ENCODE peak calls at places on chromosome 21, in four cellular contexts. L is stomach, U is lung, T is colonic mucosa. J is an unnamed sample. For H3K27me3 and H3K4me1, the result is how much of the 10 kb centered on the place peaks cover.

GRCh38 chr21:14825405-14826032 is 239.3 kb downstream of the NRIP1 start:
- DNase-seq in L (no peak), U (no peak), T (no peak), J (no peak)

GRCh38 chr21:31880816-31881215 is 8.0 kb downstream of the HUNK start:
- DNase-seq in L (no peak), T (no peak), U (no peak), J (no peak)

GRCh38 chr21:42343101-42343500 is 7.7 kb downstream of the TFF2 start:
- DNase-seq in T (no peak), U (no peak), L (no peak), J (no peak)

GRCh38 chr21:43297411-43297981 is 128.7 kb downstream of the CRYAA start:
- DNase-seq in T (no peak), U (no peak), L (no peak), J (no peak)

GRCh38 chr21:27759091-27759659 is 792.3 kb upstream of the ADAMTS5 start:
- DNase-seq in T (peak), U (peak), L (no peak), J (no peak)

GRCh38 chr21:42425603-42425985 is 21.9 kb downstream of the UBASH3A start:
- DNase-seq in T (no peak), U (no peak), L (no peak), J (no peak)

GRCh38 chr21:27475363-27475955 is 508.6 kb upstream of the ADAMTS5 start:
- DNase-seq in U (no peak), L (no peak), T (no peak), J (no peak)

GRCh38 chr21:41121785-41122415 is 46.1 kb upstream of the BACE2 start:
- DNase-seq in L (peak), U (peak), T (peak), J (peak)

GRCh38 chr21:42560517-42561179 is 47.0 kb downstream of the SLC37A1 start:
- DNase-seq in T (no peak), L (no peak), U (no peak), J (no peak)

GRCh38 chr21:42330380-42331336 is 15.4 kb upstream of the TFF3 start:
- DNase-seq in L (no peak), T (peak), U (no peak), J (no peak)

GRCh38 chr21:32135401-32136363 is 143.2 kb downstream of the MIS18A start:
- DNase-seq in T (no peak), L (no peak), U (no peak), J (no peak)

GRCh38 chr21:30996728-30997127 is 41.5 kb downstream of the KRTAP19-8 start:
- DNase-seq in U (no peak), L (no peak), T (no peak), J (no peak)

GRCh38 chr21:32096411-32096810 is 182.4 kb downstream of the MIS18A start:
- DNase-seq in L (no peak), T (no peak), U (no peak), J (no peak)

GRCh38 chr21:41133896-41134522 is 34.0 kb upstream of the BACE2 start:
- DNase-seq in U (no peak), L (no peak), T (no peak), J (no peak)

GRCh38 chr21:35825370-35825769 is 235.0 kb downstream of the SETD4 start:
- DNase-seq in L (no peak), T (no peak), U (no peak), J (no peak)

GRCh38 chr21:15943009-15943666 is 213.4 kb downstream of the USP25 start:
- DNase-seq in U (no peak), T (no peak), L (no peak), J (no peak)

GRCh38 chr21:31201548-31201947 is 142.5 kb downstream of the TIAM1 start:
- DNase-seq in U (peak), T (no peak), L (no peak), J (no peak)

GRCh38 chr21:42471716-42472330 is 24.2 kb downstream of the RSPH1 start:
- DNase-seq in L (no peak), U (no peak), T (no peak), J (no peak)

GRCh38 chr21:43207868-43208267 is 39.1 kb downstream of the CRYAA start:
- DNase-seq in L (no peak), U (no peak), T (no peak), J (no peak)

GRCh38 chr21:43333301-43334062 is 93.4 kb downstream of the SIK1 start:
- DNase-seq in T (no peak), L (peak), U (peak), J (no peak)

GRCh38 chr21:32782698-32783097 is 11.1 kb upstream of the PAXBP1 start:
- DNase-seq in U (no peak), T (no peak), L (no peak), J (no peak)

GRCh38 chr21:33655591-33656221 is 13.4 kb downstream of the ITSN1 start:
- DNase-seq in T (peak), L (no peak), U (peak), J (no peak)

GRCh38 chr21:27806261-27806660 is 839.4 kb upstream of the ADAMTS5 start:
- DNase-seq in T (no peak), U (no peak), L (no peak), J (no peak)

GRCh38 chr21:25025596-25025995 is 581.7 kb downstream of the MRPL39 start:
- DNase-seq in U (no peak), L (no peak), T (no peak), J (no peak)

GRCh38 chr21:42677339-42678117 is 24.1 kb downstream of the PDE9A start:
- DNase-seq in U (no peak), L (no peak), T (no peak), J (no peak)

GRCh38 chr21:40433575-40433974 is 413.4 kb downstream of the DSCAM start:
- DNase-seq in T (no peak), U (no peak), L (no peak), J (no peak)

DNA sequence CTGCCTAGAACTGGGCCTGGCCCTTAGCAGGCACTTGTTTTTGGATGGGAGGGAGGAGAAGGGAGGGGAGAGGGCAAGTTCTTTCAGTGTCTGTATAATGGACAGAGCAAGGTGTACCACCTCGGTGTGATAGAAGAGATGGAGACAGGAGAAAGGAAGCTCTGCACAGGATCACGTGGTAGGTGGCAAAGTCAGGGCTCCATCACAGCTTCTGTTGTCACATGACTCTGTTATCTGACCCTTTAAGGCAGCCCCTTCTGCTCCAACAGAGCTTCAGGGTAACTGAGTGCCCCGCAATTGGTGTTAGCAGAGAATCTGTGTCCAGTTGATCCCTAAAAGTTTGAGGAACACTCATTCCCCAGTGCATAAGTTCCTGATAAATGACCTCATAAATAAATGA is 16.5 kb upstream of the ETS2 start:
- DNase-seq in U (no peak), T (no peak), L (no peak), J (no peak)
- H3K27ac ChIP-seq in U (no peak), T (peak), L (no peak), J (no peak)

GRCh38 chr21:44727757-44728156 is 16.4 kb upstream of the TSPEAR start:
- DNase-seq in L (no peak), U (no peak), T (no peak), J (no peak)

GRCh38 chr21:44728716-44729115 is 17.3 kb upstream of the TSPEAR start:
- DNase-seq in U (no peak), L (no peak), T (no peak), J (no peak)

GRCh38 chr21:44727321-44727720 is 15.9 kb upstream of the TSPEAR start:
- DNase-seq in U (no peak), L (no peak), T (no peak), J (no peak)

GRCh38 chr21:44724926-44725325 is 13.6 kb upstream of the TSPEAR start:
- DNase-seq in L (no peak), T (no peak), U (no peak), J (no peak)

GRCh38 chr21:44726803-44727202 is 15.4 kb upstream of the TSPEAR start:
- DNase-seq in T (no peak), U (no peak), L (no peak), J (no peak)
- H3K27me3 ChIP-seq in T (under half), U (under half), L (half or more), J (under half)

DNA sequence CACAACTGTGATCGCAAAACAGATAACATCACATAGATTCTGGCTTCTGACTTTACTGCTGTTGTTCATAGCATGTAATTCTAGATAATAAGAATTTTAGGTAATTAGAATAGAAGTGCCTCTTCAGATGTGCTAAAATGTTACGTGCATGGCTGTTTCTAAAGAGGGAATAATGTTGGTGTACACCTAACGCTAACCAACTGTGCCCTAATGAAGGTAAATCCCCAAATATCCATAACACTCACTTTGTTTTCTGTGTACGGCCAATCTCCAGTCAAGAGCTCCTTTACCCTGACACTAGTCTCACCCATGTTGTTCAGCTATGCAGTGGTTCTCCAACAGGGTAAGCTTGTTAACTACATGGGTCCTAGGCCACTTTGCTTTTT is 44.4 kb downstream of the APP start:
- DNase-seq in U (no peak), L (no peak), T (no peak), J (no peak)
- H3K4me1 ChIP-seq in U (under half), L (half or more), T (under half), J (under half)

DNA sequence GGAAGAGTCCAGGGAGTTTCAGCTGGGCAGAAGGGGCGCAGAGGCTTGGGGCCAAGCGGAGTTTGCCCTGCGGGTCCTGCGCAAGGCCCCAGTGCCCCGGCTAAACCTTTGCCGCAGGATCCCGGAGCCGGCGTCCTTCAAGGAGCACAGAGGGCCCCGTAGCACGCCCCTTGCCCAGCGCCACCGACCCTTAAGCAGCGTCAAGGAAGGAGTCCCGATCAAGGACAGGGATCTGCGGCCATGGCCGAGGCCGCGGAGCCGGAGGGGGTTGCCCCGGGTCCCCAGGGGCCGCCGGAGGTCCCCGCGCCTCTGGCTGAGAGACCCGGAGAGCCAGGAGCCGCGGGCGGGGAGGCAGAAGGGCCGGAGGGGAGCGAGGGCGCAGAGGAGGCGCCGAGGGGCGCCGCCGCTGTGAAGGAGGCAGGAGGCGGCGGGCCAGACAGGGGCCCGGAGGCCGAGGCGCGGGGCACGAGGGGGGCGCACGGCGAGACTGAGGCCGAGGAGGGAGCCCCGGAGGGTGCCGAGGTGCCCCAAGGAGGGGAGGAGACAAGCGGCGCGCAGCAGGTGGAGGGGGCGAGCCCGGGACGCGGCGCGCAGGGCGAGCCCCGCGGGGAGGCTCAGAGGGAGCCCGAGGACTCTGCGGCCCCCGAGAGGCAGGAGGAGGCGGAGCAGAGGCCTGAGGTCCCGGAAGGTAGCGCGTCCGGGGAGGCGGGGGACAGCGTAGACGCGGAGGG is 520 bp downstream of the CLIC6 start:
- DNase-seq in L (peak), U (no peak), T (no peak), J (no peak)
- H3K27ac ChIP-seq in L (peak), U (peak), T (no peak), J (no peak)

DNA sequence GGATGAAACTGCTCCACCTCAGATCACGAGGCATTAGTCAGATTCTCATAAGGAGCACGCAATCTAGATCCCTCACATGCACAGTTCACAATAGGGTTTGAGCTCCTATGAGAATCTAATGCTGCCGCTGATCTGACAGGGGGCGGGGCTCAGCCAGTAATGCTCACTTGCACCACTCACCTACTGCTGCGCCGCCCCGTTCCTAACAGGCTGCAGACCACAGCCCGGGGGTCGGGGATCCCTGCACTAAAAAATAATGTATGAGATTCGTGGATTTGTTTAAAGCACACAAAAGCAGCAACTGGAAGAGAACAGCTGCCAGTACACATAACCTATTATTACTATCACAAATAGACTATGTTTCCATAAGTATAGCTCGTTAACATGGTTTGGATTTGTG is 72.9 kb downstream of the HLCS start:
- DNase-seq in L (no peak), T (no peak), U (no peak), J (no peak)
- H3K27me3 ChIP-seq in L (under half), T (under half), U (under half), J (under half)

GRCh38 chr21:38771536-38771935 is 34.2 kb upstream of the ETS2 start:
- DNase-seq in L (no peak), T (no peak), U (no peak), J (no peak)

GRCh38 chr21:38768385-38769071 is 37.2 kb upstream of the ETS2 start:
- DNase-seq in L (no peak), U (no peak), T (no peak), J (peak)

GRCh38 chr21:38770660-38771059 is 35.1 kb upstream of the ETS2 start:
- DNase-seq in T (no peak), U (no peak), L (no peak), J (no peak)

GRCh38 chr21:38766987-38767722 is 38.6 kb upstream of the ETS2 start:
- DNase-seq in U (no peak), T (peak), L (peak), J (peak)

GRCh38 chr21:38769253-38769780 is 36.4 kb upstream of the ETS2 start:
- DNase-seq in U (no peak), L (no peak), T (no peak), J (no peak)
- H3K4me1 ChIP-seq in U (under half), L (under half), T (under half), J (under half)

GRCh38 chr21:46187814-46188213 is 3.6 kb upstream of the SPATC1L start:
- DNase-seq in T (no peak), U (no peak), L (no peak), J (no peak)
- H3K27ac ChIP-seq in T (no peak), U (no peak), L (no peak), J (no peak)

GRCh38 chr21:28832715-28833061 is 160.0 kb downstream of the LTN1 start:
- DNase-seq in U (no peak), L (no peak), T (no peak), J (no peak)
- H3K27me3 ChIP-seq in U (under half), L (under half), T (under half), J (under half)

GRCh38 chr21:45891388-45892155 is 90.0 kb upstream of the COL6A1 start:
- DNase-seq in T (no peak), U (no peak), L (no peak), J (no peak)

GRCh38 chr21:45889115-45889708 is 92.4 kb upstream of the COL6A1 start:
- DNase-seq in U (no peak), L (no peak), T (no peak), J (peak)

GRCh38 chr21:45887788-45888187 is 93.8 kb upstream of the COL6A1 start:
- DNase-seq in U (no peak), T (no peak), L (no peak), J (peak)

GRCh38 chr21:45888361-45889009 is 93.1 kb upstream of the COL6A1 start:
- DNase-seq in L (no peak), U (no peak), T (no peak), J (peak)

GRCh38 chr21:45889961-45890360 is 91.6 kb upstream of the COL6A1 start:
- DNase-seq in L (no peak), T (no peak), U (no peak), J (no peak)
- H3K4me1 ChIP-seq in L (under half), T (under half), U (under half), J (under half)

DNA sequence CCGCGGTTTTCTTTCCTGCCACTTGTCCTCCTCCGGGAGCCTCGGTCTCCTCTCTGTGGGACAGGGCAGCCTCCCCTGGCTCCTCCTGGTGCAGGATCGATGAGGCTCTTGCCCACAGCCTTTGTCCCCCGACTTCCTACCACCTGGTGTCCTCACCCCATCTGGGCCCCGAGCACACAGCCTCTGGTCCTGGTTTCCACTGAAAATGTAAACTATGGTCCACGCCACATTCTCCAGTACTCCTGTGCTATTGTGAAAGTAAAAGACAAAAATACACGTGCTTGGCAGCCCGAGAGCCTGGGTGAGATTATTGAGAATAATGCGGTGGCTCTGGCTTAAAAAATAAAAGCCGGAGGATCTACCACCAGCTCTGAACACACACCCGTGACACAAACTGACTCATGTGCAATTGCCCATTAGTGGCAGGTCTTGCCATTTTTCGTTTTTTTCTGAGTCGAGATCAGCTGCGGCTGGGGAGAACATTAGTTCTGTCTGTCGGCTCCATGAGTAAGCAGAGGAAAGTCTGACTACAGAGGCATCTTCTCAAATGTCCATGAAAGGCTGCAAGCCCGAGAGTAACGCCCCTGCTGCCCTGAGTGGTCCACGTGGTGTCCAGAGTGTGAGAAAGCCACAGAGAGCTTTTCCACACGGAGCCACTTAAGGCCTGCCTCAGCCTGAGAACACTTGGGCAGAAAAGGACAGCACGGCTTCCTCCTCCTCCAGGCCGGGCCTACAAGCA is 5.7 kb upstream of the COL6A2 start:
- DNase-seq in U (peak), L (peak), T (peak), J (no peak)
- H3K27ac ChIP-seq in U (peak), L (peak), T (peak), J (no peak)

J was measured in naive thymus-derived CD4-positive, alpha-beta T cell.